ENCODE peak calls at places on chromosomes 12 and 14, in four cellular contexts. One of them, this sample, is unnamed.

GRCh38 chr14:37579250-37579649 is 15.8 kb downstream of the FOXA1 start:
- DNase-seq in left ventricle myocardium inferior: no peak
- DNase-seq in suprapubic skin: no peak
- DNase-seq in foreskin keratinocyte: no peak
- DNase-seq in this sample: no peak

GRCh38 chr14:105529506-105530445 is 3.4 kb downstream of the TMEM121 start:
- DNase-seq in left ventricle myocardium inferior: no peak
- DNase-seq in suprapubic skin: peak
- DNase-seq in foreskin keratinocyte: no peak
- DNase-seq in this sample: no peak

GRCh38 chr14:56180754-56181542 is 62.7 kb downstream of the PELI2 start:
- DNase-seq in left ventricle myocardium inferior: no peak
- DNase-seq in suprapubic skin: no peak
- DNase-seq in foreskin keratinocyte: no peak
- DNase-seq in this sample: no peak

GRCh38 chr14:92382677-92383076 is 59.7 kb downstream of the SLC24A4 start:
- DNase-seq in left ventricle myocardium inferior: no peak
- DNase-seq in suprapubic skin: no peak
- DNase-seq in foreskin keratinocyte: no peak
- DNase-seq in this sample: peak

GRCh38 chr12:114904254-114905003 is 220.5 kb upstream of the TBX3 start:
- DNase-seq in left ventricle myocardium inferior: no peak
- DNase-seq in suprapubic skin: no peak
- DNase-seq in foreskin keratinocyte: no peak
- DNase-seq in this sample: no peak

GRCh38 chr12:12872934-12873275 is 18.5 kb upstream of the GPRC5A start:
- DNase-seq in left ventricle myocardium inferior: no peak
- DNase-seq in suprapubic skin: no peak
- DNase-seq in foreskin keratinocyte: peak
- DNase-seq in this sample: no peak

GRCh38 chr12:110342157-110342556 is 61.1 kb downstream of the ATP2A2 start:
- DNase-seq in left ventricle myocardium inferior: no peak
- DNase-seq in suprapubic skin: no peak
- DNase-seq in foreskin keratinocyte: no peak
- DNase-seq in this sample: no peak

GRCh38 chr12:79016181-79016580 is 151.6 kb downstream of the SYT1 start:
- DNase-seq in left ventricle myocardium inferior: no peak
- DNase-seq in suprapubic skin: no peak
- DNase-seq in foreskin keratinocyte: no peak
- DNase-seq in this sample: no peak

GRCh38 chr14:103763730-103764488 is 48.3 kb downstream of the ZFYVE21 start:
- DNase-seq in left ventricle myocardium inferior: no peak
- DNase-seq in suprapubic skin: no peak
- DNase-seq in foreskin keratinocyte: no peak
- DNase-seq in this sample: no peak

GRCh38 chr14:92010644-92011043 is 29.2 kb downstream of the TRIP11 start:
- DNase-seq in left ventricle myocardium inferior: no peak
- DNase-seq in suprapubic skin: no peak
- DNase-seq in foreskin keratinocyte: no peak
- DNase-seq in this sample: no peak

DNA sequence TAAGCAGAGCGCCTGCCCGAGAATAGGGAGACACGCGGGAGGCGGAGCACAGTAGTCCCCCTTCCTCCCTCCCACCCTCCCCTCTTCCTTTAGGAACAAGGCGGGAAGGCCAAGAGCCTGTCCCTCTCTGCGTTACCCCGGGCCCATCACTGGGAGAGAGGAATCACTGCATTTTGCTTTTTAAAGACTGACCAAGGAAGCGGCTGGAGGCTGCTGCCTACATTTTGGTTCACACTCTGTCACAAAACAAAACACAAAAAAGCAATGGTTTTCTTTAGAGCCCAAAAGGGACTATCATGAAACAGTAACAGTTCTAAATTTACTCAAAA is 19.8 kb downstream of the STX2 start:
- DNase-seq in left ventricle myocardium inferior: no peak
- DNase-seq in suprapubic skin: no peak
- DNase-seq in foreskin keratinocyte: no peak
- DNase-seq in this sample: no peak
- TF ChIP-seq CTCF in left ventricle myocardium inferior: peak
- TF ChIP-seq CTCF in suprapubic skin: no peak
- TF ChIP-seq CTCF in foreskin keratinocyte: no peak
- TF ChIP-seq CTCF in this sample: no peak

GRCh38 chr14:24351517-24351916 is 11.7 kb upstream of the RIPK3 start:
- DNase-seq in left ventricle myocardium inferior: no peak
- DNase-seq in suprapubic skin: no peak
- DNase-seq in foreskin keratinocyte: no peak
- DNase-seq in this sample: peak
- TF ChIP-seq CTCF in left ventricle myocardium inferior: no peak
- TF ChIP-seq CTCF in suprapubic skin: no peak
- TF ChIP-seq CTCF in foreskin keratinocyte: peak
- TF ChIP-seq CTCF in this sample: no peak

DNA sequence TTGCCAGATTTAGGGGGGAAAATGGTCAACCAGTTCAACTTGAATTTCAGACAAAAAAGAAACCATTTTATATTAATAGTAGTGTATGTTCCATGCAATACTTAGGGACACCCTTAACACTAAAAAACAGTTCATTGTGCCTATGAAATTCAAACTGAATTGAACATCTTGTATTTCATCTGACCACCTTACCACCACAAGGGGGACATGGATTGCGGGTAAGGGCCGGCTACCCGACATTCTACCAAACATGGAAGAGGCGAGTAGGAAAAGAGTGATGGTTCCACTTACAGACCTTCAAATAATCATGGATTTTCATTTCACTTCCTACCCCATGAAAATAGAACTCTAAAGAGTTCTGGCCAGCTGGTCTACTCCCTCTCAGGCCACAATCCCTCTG is 10.3 kb upstream of the STK38L start:
- DNase-seq in left ventricle myocardium inferior: no peak
- DNase-seq in suprapubic skin: no peak
- DNase-seq in foreskin keratinocyte: no peak
- DNase-seq in this sample: no peak
- TF ChIP-seq CTCF in left ventricle myocardium inferior: no peak
- TF ChIP-seq CTCF in suprapubic skin: no peak
- TF ChIP-seq CTCF in foreskin keratinocyte: no peak
- TF ChIP-seq CTCF in this sample: no peak

DNA sequence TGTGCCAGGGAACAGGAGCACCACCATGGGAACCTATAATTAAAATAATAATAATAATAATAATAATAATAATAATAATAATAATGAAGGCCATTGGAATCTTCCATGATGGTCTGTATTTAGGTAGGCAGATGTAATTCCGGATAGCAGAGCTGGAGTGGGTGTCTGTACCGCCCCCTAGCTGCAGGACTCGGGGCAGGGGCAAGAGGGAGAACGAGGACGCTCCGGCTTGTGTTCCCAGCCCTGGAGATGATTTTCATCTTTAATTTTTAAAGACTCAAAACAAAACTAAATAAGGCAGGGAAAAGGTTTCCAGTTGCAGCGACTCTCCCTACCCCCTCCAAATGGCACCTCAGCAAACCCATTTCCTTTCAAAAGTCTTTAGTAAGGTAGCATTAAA is 501.1 kb downstream of the VRK1 start:
- DNase-seq in left ventricle myocardium inferior: no peak
- DNase-seq in suprapubic skin: no peak
- DNase-seq in foreskin keratinocyte: no peak
- DNase-seq in this sample: peak
- TF ChIP-seq CTCF in left ventricle myocardium inferior: no peak
- TF ChIP-seq CTCF in suprapubic skin: no peak
- TF ChIP-seq CTCF in foreskin keratinocyte: peak
- TF ChIP-seq CTCF in this sample: no peak

GRCh38 chr12:93571360-93571853 is 1.1 kb upstream of the SOCS2 start:
- DNase-seq in left ventricle myocardium inferior: peak
- DNase-seq in suprapubic skin: peak
- DNase-seq in foreskin keratinocyte: peak
- DNase-seq in this sample: peak
- TF ChIP-seq CTCF in left ventricle myocardium inferior: peak
- TF ChIP-seq CTCF in suprapubic skin: no peak
- TF ChIP-seq CTCF in foreskin keratinocyte: peak
- TF ChIP-seq CTCF in this sample: peak

GRCh38 chr14:48690349-48690748 is 895.8 kb downstream of the RPS29 start:
- DNase-seq in left ventricle myocardium inferior: no peak
- DNase-seq in suprapubic skin: no peak
- DNase-seq in foreskin keratinocyte: no peak
- DNase-seq in this sample: no peak
- TF ChIP-seq CTCF in left ventricle myocardium inferior: no peak
- TF ChIP-seq CTCF in suprapubic skin: no peak
- TF ChIP-seq CTCF in foreskin keratinocyte: peak
- TF ChIP-seq CTCF in this sample: no peak

GRCh38 chr14:45284802-45285201 is 31.8 kb upstream of the MIS18BP1 start:
- DNase-seq in left ventricle myocardium inferior: no peak
- DNase-seq in suprapubic skin: no peak
- DNase-seq in foreskin keratinocyte: no peak
- DNase-seq in this sample: no peak
- TF ChIP-seq CTCF in left ventricle myocardium inferior: no peak
- TF ChIP-seq CTCF in suprapubic skin: no peak
- TF ChIP-seq CTCF in foreskin keratinocyte: peak
- TF ChIP-seq CTCF in this sample: no peak

GRCh38 chr12:112464605-112465004 is 45.9 kb downstream of the PTPN11 start:
- DNase-seq in left ventricle myocardium inferior: no peak
- DNase-seq in suprapubic skin: no peak
- DNase-seq in foreskin keratinocyte: no peak
- DNase-seq in this sample: no peak
- TF ChIP-seq CTCF in left ventricle myocardium inferior: no peak
- TF ChIP-seq CTCF in suprapubic skin: no peak
- TF ChIP-seq CTCF in foreskin keratinocyte: no peak
- TF ChIP-seq CTCF in this sample: no peak

This sample was measured in testis.